ENCODE peak calls at places on chromosomes 11 and 22, in four cellular contexts. I is RWPE1; U is A172; C is stimulated activated CD4-positive, alpha-beta T cell treated with anti-CD3 and anti-CD28 coated beads, Interleukin-15, amount 100 ng/mL, for 24 hours. Q is an unnamed sample.

GRCh38 chr11:123122341-123122740 is 60.4 kb upstream of the HSPA8 start:
- DNase-seq in U (no peak), C (no peak), I (no peak), Q (no peak)

GRCh38 chr11:75479598-75479986 is 46.1 kb downstream of the GDPD5 start:
- DNase-seq in I (no peak), U (no peak), C (no peak), Q (no peak)

GRCh38 chr11:32297629-32298028 is 137.7 kb downstream of the WT1 start:
- DNase-seq in I (peak; percentile 54), U (peak; percentile 54), C (no peak), Q (no peak)

GRCh38 chr22:19663821-19664325 is 50.4 kb upstream of the SEPTIN5 start:
- DNase-seq in U (peak; percentile 19), C (no peak), I (no peak), Q (no peak)

GRCh38 chr11:44145011-44145777 is 49.7 kb downstream of the EXT2 start:
- DNase-seq in U (no peak), C (no peak), I (no peak), Q (no peak)

GRCh38 chr11:1839924-1840779 is 1.4 kb downstream of the TNNI2 start:
- DNase-seq in U (no peak), C (no peak), I (no peak), Q (no peak)

GRCh38 chr11:127059286-127060200 is 59.0 kb upstream of the KIRREL3 start:
- DNase-seq in I (no peak), C (no peak), U (peak; percentile 26), Q (no peak)

GRCh38 chr11:66720223-66720898 is 8.7 kb downstream of the SPTBN2 start:
- DNase-seq in C (peak; percentile 71), U (peak; percentile 94), I (peak; percentile 94), Q (peak; percentile 66)

GRCh38 chr11:118058311-118059230 is 18.3 kb upstream of the TMPRSS4 start:
- DNase-seq in U (no peak), C (no peak), I (no peak), Q (no peak)

GRCh38 chr11:32487270-32487669 is 51.9 kb upstream of the WT1 start:
- DNase-seq in U (no peak), C (no peak), I (peak; percentile 16), Q (no peak)

GRCh38 chr22:18095101-18095805 is 15.4 kb upstream of the TUBA8 start:
- DNase-seq in U (peak; percentile 69), I (no peak), C (no peak), Q (no peak)

GRCh38 chr11:126606484-126606883 is 251.0 kb downstream of the ST3GAL4 start:
- DNase-seq in C (no peak), U (no peak), I (no peak), Q (no peak)

GRCh38 chr11:18229501-18229900 is 7.1 kb downstream of the SAA4 start:
- DNase-seq in U (no peak), I (no peak), C (no peak), Q (no peak)

GRCh38 chr11:124536520-124536919 is 6.9 kb downstream of the OR8B12 start:
- DNase-seq in I (no peak), C (no peak), U (peak; percentile 7), Q (no peak)

GRCh38 chr11:22387126-22387525 is 48.9 kb downstream of the SLC17A6 start:
- DNase-seq in C (no peak), I (no peak), U (no peak), Q (no peak)

GRCh38 chr11:9138612-9139579 is 47.5 kb upstream of the SCUBE2 start:
- DNase-seq in I (peak; percentile 90), C (peak; percentile 41), U (peak; percentile 95), Q (no peak)

GRCh38 chr22:37501176-37501609 is 15.0 kb upstream of the MFNG start:
- DNase-seq in U (peak; percentile 27), C (no peak), I (no peak), Q (no peak)

GRCh38 chr11:42647993-42648392 is 663.8 kb upstream of the API5 start:
- DNase-seq in I (no peak), C (no peak), U (no peak), Q (no peak)

GRCh38 chr11:56841210-56841810 is 92.8 kb upstream of the OR9G4 start:
- DNase-seq in C (peak; percentile 33), I (peak; percentile 55), U (peak; percentile 68), Q (peak; percentile 5)

GRCh38 chr11:113553235-113553634 is 78.0 kb upstream of the DRD2 start:
- DNase-seq in I (peak; percentile 71), C (no peak), U (peak; percentile 92), Q (no peak)

GRCh38 chr22:39179401-39179827 is 26.9 kb upstream of the CBX7 start:
- DNase-seq in I (no peak), C (no peak), U (no peak), Q (no peak)

GRCh38 chr11:66637557-66638176 is 836 bp upstream of the RBM4 start:
- DNase-seq in I (no peak), C (no peak), U (no peak), Q (no peak)

GRCh38 chr11:197741-198235 is 4.9 kb downstream of the SCGB1C1 start:
- DNase-seq in U (no peak), I (no peak), C (no peak), Q (no peak)

GRCh38 chr22:50320116-50320515 is 6.7 kb downstream of the DENND6B start:
- DNase-seq in I (no peak), C (no peak), U (no peak), Q (no peak)

GRCh38 chr11:115087791-115088190 is 409.5 kb downstream of the NXPE2 start:
- DNase-seq in C (no peak), I (no peak), U (no peak), Q (no peak)

GRCh38 chr11:75028321-75029097 is 39.8 kb downstream of the NEU3 start:
- DNase-seq in I (no peak), C (no peak), U (no peak), Q (no peak)

GRCh38 chr11:68896171-68896959 is 7.3 kb downstream of the MRPL21 start:
- DNase-seq in C (no peak), U (no peak), I (no peak), Q (no peak)

GRCh38 chr11:37571248-37571647 is 973.2 kb upstream of the RAG2 start:
- DNase-seq in U (peak; percentile 32), I (peak; percentile 21), C (no peak), Q (no peak)

GRCh38 chr22:24512043-24512442 is 16.9 kb downstream of the UPB1 start:
- DNase-seq in I (no peak), U (no peak), C (no peak), Q (no peak)

GRCh38 chr22:17638182-17638431 is 450 bp upstream of the BCL2L13 start:
- DNase-seq in I (peak; percentile 56), C (no peak), U (no peak), Q (no peak)

GRCh38 chr11:21814169-21814568 is 378.7 kb upstream of the ANO5 start:
- DNase-seq in C (no peak), I (no peak), U (peak; percentile 5), Q (no peak)

Q was measured in activated naive CD8-positive, alpha-beta T cell treated with anti-CD3 and anti-CD28 coated beads for 36 hours.